ENCODE peak calls at places on chromosome 1, in nine cellular contexts. One of them, this sample, is unnamed.

GRCh38 chr1:172117800-172118199 is 276.5 kb downstream of the DNM3 start:
- DNase-seq in ovary: no peak
- DNase-seq in heart left ventricle: no peak
- DNase-seq in body of pancreas: no peak
- DNase-seq in IMR-90: no peak
- DNase-seq in stomach: no peak
- DNase-seq in A549: no peak
- DNase-seq in NB4: no peak
- DNase-seq in breast epithelium: no peak
- DNase-seq in this sample: no peak

GRCh38 chr1:41623736-41624135 is 139.3 kb upstream of the EDN2 start:
- DNase-seq in ovary: no peak
- DNase-seq in heart left ventricle: no peak
- DNase-seq in body of pancreas: no peak
- DNase-seq in IMR-90: no peak
- DNase-seq in stomach: no peak
- DNase-seq in A549: no peak
- DNase-seq in NB4: no peak
- DNase-seq in breast epithelium: no peak
- DNase-seq in this sample: no peak

GRCh38 chr1:100383743-100384405 is 31.6 kb downstream of the CDC14A start:
- DNase-seq in ovary: no peak
- DNase-seq in heart left ventricle: no peak
- DNase-seq in body of pancreas: no peak
- DNase-seq in IMR-90: no peak
- DNase-seq in stomach: no peak
- DNase-seq in A549: no peak
- DNase-seq in NB4: no peak
- DNase-seq in breast epithelium: no peak
- DNase-seq in this sample: no peak

GRCh38 chr1:192877283-192877886 is 68.5 kb downstream of the RGS2 start:
- DNase-seq in ovary: no peak
- DNase-seq in heart left ventricle: no peak
- DNase-seq in body of pancreas: no peak
- DNase-seq in IMR-90: no peak
- DNase-seq in stomach: no peak
- DNase-seq in A549: no peak
- DNase-seq in NB4: peak; percentile 64
- DNase-seq in breast epithelium: no peak
- DNase-seq in this sample: no peak

GRCh38 chr1:36089393-36090121 is 865 bp downstream of the ADPRS start:
- DNase-seq in ovary: no peak
- DNase-seq in heart left ventricle: no peak
- DNase-seq in body of pancreas: no peak
- DNase-seq in IMR-90: peak; percentile 58
- DNase-seq in stomach: no peak
- DNase-seq in A549: no peak
- DNase-seq in NB4: peak; percentile 26
- DNase-seq in breast epithelium: no peak
- DNase-seq in this sample: no peak

GRCh38 chr1:179708434-179709195 is 34.5 kb upstream of the FAM163A start:
- DNase-seq in ovary: no peak
- DNase-seq in heart left ventricle: no peak
- DNase-seq in body of pancreas: no peak
- DNase-seq in IMR-90: no peak
- DNase-seq in stomach: no peak
- DNase-seq in A549: no peak
- DNase-seq in NB4: no peak
- DNase-seq in breast epithelium: no peak
- DNase-seq in this sample: no peak

GRCh38 chr1:154220970-154221814 is 437 bp downstream of the UBAP2L start:
- DNase-seq in ovary: peak; percentile 67
- DNase-seq in heart left ventricle: peak; percentile 85
- DNase-seq in body of pancreas: peak; percentile 67
- DNase-seq in IMR-90: peak; percentile 30
- DNase-seq in stomach: peak; percentile 61
- DNase-seq in A549: peak; percentile 59
- DNase-seq in NB4: peak; percentile 68
- DNase-seq in breast epithelium: peak; percentile 56
- DNase-seq in this sample: peak; percentile 64

GRCh38 chr1:210819266-210819665 is 314.7 kb downstream of the KCNH1 start:
- DNase-seq in ovary: no peak
- DNase-seq in heart left ventricle: no peak
- DNase-seq in body of pancreas: no peak
- DNase-seq in IMR-90: no peak
- DNase-seq in stomach: no peak
- DNase-seq in A549: no peak
- DNase-seq in NB4: no peak
- DNase-seq in breast epithelium: no peak
- DNase-seq in this sample: no peak

GRCh38 chr1:12021616-12022015 is 2.3 kb downstream of the MIIP start:
- DNase-seq in ovary: no peak
- DNase-seq in heart left ventricle: no peak
- DNase-seq in body of pancreas: no peak
- DNase-seq in IMR-90: no peak
- DNase-seq in stomach: no peak
- DNase-seq in A549: no peak
- DNase-seq in NB4: no peak
- DNase-seq in breast epithelium: no peak
- DNase-seq in this sample: no peak

DNA sequence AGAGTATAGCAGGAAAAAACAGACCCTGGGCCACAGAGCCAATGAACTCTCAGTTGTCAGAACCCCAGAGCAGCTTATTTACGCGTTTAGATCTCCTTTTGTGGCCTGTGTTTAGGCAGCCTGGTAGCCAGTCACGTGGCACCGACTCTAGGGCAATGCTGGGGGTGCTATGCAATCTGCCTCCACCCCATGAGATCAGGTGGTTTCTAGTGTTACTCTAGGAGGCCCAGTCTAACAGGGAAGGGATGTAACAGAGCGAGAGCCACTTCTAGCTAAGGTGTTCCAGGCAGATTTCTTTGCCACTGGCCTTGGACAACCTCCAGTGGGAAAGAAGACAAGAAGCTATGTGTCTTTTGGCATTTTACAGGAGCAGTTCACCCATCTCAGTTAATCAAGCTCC is 12.0 kb upstream of the A3GALT2 start:
- DNase-seq in ovary: no peak
- DNase-seq in heart left ventricle: no peak
- DNase-seq in body of pancreas: no peak
- DNase-seq in IMR-90: no peak
- DNase-seq in stomach: no peak
- DNase-seq in A549: no peak
- DNase-seq in NB4: no peak
- DNase-seq in breast epithelium: no peak
- DNase-seq in this sample: no peak
- TF ChIP-seq POLR2A in ovary: no peak
- TF ChIP-seq POLR2A in heart left ventricle: no peak
- TF ChIP-seq POLR2A in body of pancreas: no peak
- TF ChIP-seq POLR2A in IMR-90: no peak
- TF ChIP-seq POLR2A in stomach: no peak
- TF ChIP-seq POLR2A in A549: no peak
- TF ChIP-seq POLR2A in NB4: no peak
- TF ChIP-seq POLR2A in breast epithelium: no peak
- TF ChIP-seq POLR2A in this sample: no peak

GRCh38 chr1:7460807-7461206 is 310.3 kb upstream of the VAMP3 start:
- DNase-seq in ovary: no peak
- DNase-seq in heart left ventricle: no peak
- DNase-seq in body of pancreas: no peak
- DNase-seq in IMR-90: no peak
- DNase-seq in stomach: no peak
- DNase-seq in A549: no peak
- DNase-seq in NB4: no peak
- DNase-seq in breast epithelium: no peak
- DNase-seq in this sample: no peak
- TF ChIP-seq CTCF in ovary: no peak
- TF ChIP-seq CTCF in heart left ventricle: no peak
- TF ChIP-seq CTCF in body of pancreas: no peak
- TF ChIP-seq CTCF in IMR-90: no peak
- TF ChIP-seq CTCF in stomach: no peak
- TF ChIP-seq CTCF in A549: no peak
- TF ChIP-seq CTCF in NB4: no peak
- TF ChIP-seq CTCF in breast epithelium: no peak
- TF ChIP-seq CTCF in this sample: no peak

DNA sequence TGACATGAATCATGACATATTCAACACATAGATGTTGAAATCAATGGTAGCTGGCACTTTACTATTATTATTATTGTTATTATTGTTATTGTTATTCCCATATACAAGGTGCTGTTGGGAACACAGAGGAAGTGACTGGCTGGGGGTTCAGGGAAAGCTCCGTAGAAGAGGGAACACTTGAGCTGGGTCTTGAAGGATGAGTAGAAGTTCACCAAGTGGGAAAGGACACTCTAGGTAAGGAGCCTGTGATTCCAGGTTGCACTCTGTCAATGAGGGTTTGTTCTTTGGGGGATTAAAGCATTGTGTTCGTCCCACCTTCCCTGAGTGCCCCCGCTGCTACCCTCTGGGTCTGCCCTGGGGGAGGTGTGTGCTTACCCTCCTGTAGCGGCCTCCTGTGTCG is 14.1 kb downstream of the ZNF362 start:
- DNase-seq in ovary: no peak
- DNase-seq in heart left ventricle: no peak
- DNase-seq in body of pancreas: no peak
- DNase-seq in IMR-90: no peak
- DNase-seq in stomach: no peak
- DNase-seq in A549: no peak
- DNase-seq in NB4: no peak
- DNase-seq in breast epithelium: no peak
- DNase-seq in this sample: no peak
- TF ChIP-seq POLR2A in ovary: no peak
- TF ChIP-seq POLR2A in heart left ventricle: no peak
- TF ChIP-seq POLR2A in body of pancreas: no peak
- TF ChIP-seq POLR2A in IMR-90: no peak
- TF ChIP-seq POLR2A in stomach: no peak
- TF ChIP-seq POLR2A in A549: no peak
- TF ChIP-seq POLR2A in NB4: no peak
- TF ChIP-seq POLR2A in breast epithelium: no peak
- TF ChIP-seq POLR2A in this sample: no peak

DNA sequence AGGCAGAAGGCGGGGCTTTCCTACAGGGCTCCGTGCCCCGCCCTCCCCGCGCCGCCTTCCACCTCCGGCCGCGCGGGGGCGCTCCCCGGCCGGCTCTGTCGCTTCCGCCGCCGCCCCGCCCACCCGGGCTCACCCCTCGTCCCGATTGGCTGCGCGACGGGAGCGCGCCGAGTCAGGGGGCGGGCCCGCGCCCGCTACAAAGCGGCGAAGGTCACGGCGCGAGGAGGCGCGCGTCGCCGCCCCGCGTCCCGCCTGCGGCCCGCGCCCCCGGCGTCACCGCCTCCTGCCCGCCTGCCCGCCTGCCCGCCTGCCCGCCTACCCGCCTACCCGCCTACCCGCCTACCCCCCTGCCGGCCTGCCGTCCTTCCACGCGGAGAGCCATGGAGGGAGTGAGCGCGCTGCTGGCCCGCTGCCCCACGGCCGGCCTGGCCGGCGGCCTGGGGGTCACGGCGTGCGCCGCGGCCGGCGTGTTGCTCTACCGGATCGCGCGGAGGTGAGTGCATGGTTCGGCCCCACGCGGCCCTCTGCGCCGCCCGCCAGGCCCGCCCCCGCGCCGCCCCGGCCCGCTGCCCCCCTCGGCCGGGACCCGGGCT is at the start of gene TMEM201:
- DNase-seq in ovary: peak; percentile 94
- DNase-seq in heart left ventricle: peak; percentile 97
- DNase-seq in body of pancreas: peak; percentile 96
- DNase-seq in IMR-90: peak; percentile 85
- DNase-seq in stomach: peak; percentile 97
- DNase-seq in A549: peak; percentile 84
- DNase-seq in NB4: peak; percentile 92
- DNase-seq in breast epithelium: peak; percentile 89
- DNase-seq in this sample: peak; percentile 95
- TF ChIP-seq CTCF in ovary: peak; percentile 93
- TF ChIP-seq CTCF in heart left ventricle: peak; percentile 95
- TF ChIP-seq CTCF in body of pancreas: peak; percentile 96
- TF ChIP-seq CTCF in IMR-90: peak; percentile 87
- TF ChIP-seq CTCF in stomach: no peak
- TF ChIP-seq CTCF in A549: peak; percentile 77
- TF ChIP-seq CTCF in NB4: no peak
- TF ChIP-seq CTCF in breast epithelium: no peak
- TF ChIP-seq CTCF in this sample: peak; percentile 94

GRCh38 chr1:10510520-10511493 is 36.1 kb downstream of the PEX14 start:
- DNase-seq in ovary: no peak
- DNase-seq in heart left ventricle: no peak
- DNase-seq in body of pancreas: no peak
- DNase-seq in IMR-90: peak; percentile 94
- DNase-seq in stomach: no peak
- DNase-seq in A549: peak; percentile 32
- DNase-seq in NB4: peak; percentile 97
- DNase-seq in breast epithelium: no peak
- DNase-seq in this sample: no peak
- TF ChIP-seq POLR2A in ovary: no peak
- TF ChIP-seq POLR2A in heart left ventricle: no peak
- TF ChIP-seq POLR2A in body of pancreas: no peak
- TF ChIP-seq POLR2A in IMR-90: peak; percentile 55
- TF ChIP-seq POLR2A in stomach: no peak
- TF ChIP-seq POLR2A in A549: no peak
- TF ChIP-seq POLR2A in NB4: no peak
- TF ChIP-seq POLR2A in breast epithelium: no peak
- TF ChIP-seq POLR2A in this sample: no peak

DNA sequence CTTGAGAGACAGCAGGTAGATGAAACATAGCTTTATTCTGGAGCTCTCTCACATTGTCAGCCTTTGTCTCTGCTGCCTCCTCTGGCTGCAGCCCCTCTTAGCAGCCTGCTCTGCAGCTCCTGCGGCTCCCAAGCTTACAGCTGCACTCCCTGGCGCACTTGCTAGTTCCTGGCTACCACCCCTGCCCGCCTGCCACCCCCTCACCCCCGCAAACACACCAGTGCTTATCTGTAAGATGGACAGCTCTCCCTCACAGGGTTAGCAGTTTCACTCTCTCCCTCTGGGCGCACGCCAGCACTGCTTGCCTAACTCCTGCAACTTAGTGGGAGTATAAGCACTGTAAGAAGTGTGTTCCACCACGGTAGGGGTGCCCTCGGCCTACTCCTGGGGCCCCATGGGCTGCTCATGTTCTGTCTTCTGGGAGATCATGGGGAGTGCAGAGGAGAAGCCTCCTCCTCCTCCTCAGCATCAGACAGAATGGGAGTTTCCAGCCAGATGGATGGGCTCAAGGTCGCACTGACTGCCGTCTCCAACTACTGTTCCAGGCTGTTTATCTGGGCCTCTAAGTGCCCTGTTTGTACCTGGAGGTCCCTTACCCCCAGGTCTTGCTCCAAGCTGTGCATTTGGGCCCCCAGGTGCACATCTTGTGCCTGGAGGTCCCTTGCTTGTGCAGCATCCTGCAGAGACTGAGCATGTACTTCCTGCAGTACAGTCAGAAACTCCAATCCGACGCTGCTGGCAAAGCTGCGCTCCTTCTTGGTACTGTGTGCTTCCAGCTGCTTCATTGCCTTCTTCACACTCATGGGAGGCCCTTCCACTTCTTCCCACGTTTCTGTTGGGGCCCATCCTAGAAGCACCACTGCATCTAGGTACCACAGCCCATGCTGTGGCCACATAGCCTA is 1388.1 kb downstream of the AMY1C start:
- DNase-seq in ovary: no peak
- DNase-seq in heart left ventricle: peak; percentile 57
- DNase-seq in body of pancreas: no peak
- DNase-seq in IMR-90: no peak
- DNase-seq in stomach: no peak
- DNase-seq in A549: peak; percentile 16
- DNase-seq in NB4: peak; percentile 38
- DNase-seq in breast epithelium: no peak
- DNase-seq in this sample: no peak
- TF ChIP-seq CTCF in ovary: no peak
- TF ChIP-seq CTCF in heart left ventricle: no peak
- TF ChIP-seq CTCF in body of pancreas: peak; percentile 3
- TF ChIP-seq CTCF in IMR-90: no peak
- TF ChIP-seq CTCF in stomach: no peak
- TF ChIP-seq CTCF in A549: no peak
- TF ChIP-seq CTCF in NB4: peak; percentile 39
- TF ChIP-seq CTCF in breast epithelium: no peak
- TF ChIP-seq CTCF in this sample: no peak